ENCODE peak calls at places on chromosomes 12 and 14, in four cellular contexts. One of them, this sample, is unnamed.

GRCh38 chr14:77882098-77882497 is 82.2 kb downstream of the ADCK1 start:
- DNase-seq in iris pigment epithelial cell: no peak
- DNase-seq in mucosa of descending colon: no peak
- DNase-seq in neural crest cell: no peak
- DNase-seq in this sample: peak

GRCh38 chr14:101817511-101818001 is 56.0 kb downstream of the PPP2R5C start:
- DNase-seq in iris pigment epithelial cell: no peak
- DNase-seq in mucosa of descending colon: no peak
- DNase-seq in neural crest cell: no peak
- DNase-seq in this sample: no peak

GRCh38 chr14:34966413-34966812 is 16.4 kb upstream of the SRP54 start:
- DNase-seq in iris pigment epithelial cell: no peak
- DNase-seq in mucosa of descending colon: no peak
- DNase-seq in neural crest cell: no peak
- DNase-seq in this sample: no peak

GRCh38 chr12:124461241-124461673 is 106.2 kb downstream of the NCOR2 start:
- DNase-seq in iris pigment epithelial cell: no peak
- DNase-seq in mucosa of descending colon: peak
- DNase-seq in neural crest cell: no peak
- DNase-seq in this sample: no peak

GRCh38 chr14:30362369-30363218 is 196.4 kb upstream of the G2E3 start:
- DNase-seq in iris pigment epithelial cell: no peak
- DNase-seq in mucosa of descending colon: no peak
- DNase-seq in neural crest cell: no peak
- DNase-seq in this sample: no peak

GRCh38 chr12:123089631-123090353 is 61.1 kb downstream of the PITPNM2 start:
- DNase-seq in iris pigment epithelial cell: peak
- DNase-seq in mucosa of descending colon: no peak
- DNase-seq in neural crest cell: no peak
- DNase-seq in this sample: peak

GRCh38 chr12:109701064-109701463 is 12.6 kb upstream of the FAM222A start:
- DNase-seq in iris pigment epithelial cell: no peak
- DNase-seq in mucosa of descending colon: no peak
- DNase-seq in neural crest cell: no peak
- DNase-seq in this sample: no peak

GRCh38 chr14:88911811-88912210 is 87.4 kb downstream of the TTC8 start:
- DNase-seq in iris pigment epithelial cell: no peak
- DNase-seq in mucosa of descending colon: no peak
- DNase-seq in neural crest cell: no peak
- DNase-seq in this sample: no peak

GRCh38 chr14:105568859-105569766 is 42.7 kb downstream of the TMEM121 start:
- DNase-seq in iris pigment epithelial cell: no peak
- DNase-seq in mucosa of descending colon: no peak
- DNase-seq in neural crest cell: no peak
- DNase-seq in this sample: no peak

GRCh38 chr12:4118601-4119156 is 154.9 kb upstream of the CCND2 start:
- DNase-seq in iris pigment epithelial cell: no peak
- DNase-seq in mucosa of descending colon: no peak
- DNase-seq in neural crest cell: no peak
- DNase-seq in this sample: no peak

GRCh38 chr12:102568151-102568815 is 87.9 kb upstream of the IGF1 start:
- DNase-seq in iris pigment epithelial cell: no peak
- DNase-seq in mucosa of descending colon: no peak
- DNase-seq in neural crest cell: no peak
- DNase-seq in this sample: peak

GRCh38 chr14:92041203-92041602 is 1.3 kb upstream of the TRIP11 start:
- DNase-seq in iris pigment epithelial cell: no peak
- DNase-seq in mucosa of descending colon: no peak
- DNase-seq in neural crest cell: no peak
- DNase-seq in this sample: no peak

GRCh38 chr12:109052415-109053323 is at the start of gene USP30:
- DNase-seq in iris pigment epithelial cell: peak
- DNase-seq in mucosa of descending colon: peak
- DNase-seq in neural crest cell: peak
- DNase-seq in this sample: peak

GRCh38 chr12:12723147-12723680 is 6.0 kb downstream of the CDKN1B start:
- DNase-seq in iris pigment epithelial cell: no peak
- DNase-seq in mucosa of descending colon: no peak
- DNase-seq in neural crest cell: no peak
- DNase-seq in this sample: peak

GRCh38 chr12:118175823-118176447 is 40.0 kb downstream of the PEBP1 start:
- DNase-seq in iris pigment epithelial cell: no peak
- DNase-seq in mucosa of descending colon: no peak
- DNase-seq in neural crest cell: no peak
- DNase-seq in this sample: no peak

GRCh38 chr12:44847888-44848770 is 28.0 kb downstream of the NELL2 start:
- DNase-seq in iris pigment epithelial cell: no peak
- DNase-seq in mucosa of descending colon: peak
- DNase-seq in neural crest cell: no peak
- DNase-seq in this sample: no peak

GRCh38 chr12:95829395-95829794 is 29.4 kb upstream of the SNRPF start:
- DNase-seq in iris pigment epithelial cell: no peak
- DNase-seq in mucosa of descending colon: no peak
- DNase-seq in neural crest cell: no peak
- DNase-seq in this sample: peak

GRCh38 chr14:101360045-101360931 is 201.0 kb upstream of the DIO3 start:
- DNase-seq in iris pigment epithelial cell: no peak
- DNase-seq in mucosa of descending colon: no peak
- DNase-seq in neural crest cell: no peak
- DNase-seq in this sample: peak

GRCh38 chr12:18382486-18382885 is 121.2 kb downstream of the PIK3C2G start:
- DNase-seq in iris pigment epithelial cell: peak
- DNase-seq in mucosa of descending colon: no peak
- DNase-seq in neural crest cell: no peak
- DNase-seq in this sample: peak

GRCh38 chr14:21385170-21385904 is 1.5 kb upstream of the SUPT16H start:
- DNase-seq in iris pigment epithelial cell: no peak
- DNase-seq in mucosa of descending colon: no peak
- DNase-seq in neural crest cell: no peak
- DNase-seq in this sample: no peak